ENCODE peak calls at places on chromosomes 4 and X, in ten cellular contexts. Q is breast epithelium, X is AG10803, U is psoas muscle, M is dorsolateral prefrontal cortex, C is A549, Z is mucosa of descending colon, I is AG04450, E is cardiac fibroblast, B is fibroblast of the aortic adventitia. S is an unnamed sample.

GRCh38 chr4:71406459-71406963 is 67.7 kb downstream of the SLC4A4 start:
- DNase-seq in Q (no peak), X (peak; percentile 46), U (no peak), M (no peak), C (no peak), Z (no peak), I (no peak), E (peak; percentile 41), B (peak; percentile 45), S (no peak)

GRCh38 chrX:25020391-25021131 is 4.8 kb upstream of the ARX start:
- DNase-seq in Q (no peak), X (no peak), U (peak; percentile 54), M (no peak), C (peak; percentile 80), Z (no peak), I (no peak), E (no peak), B (no peak), S (no peak)

GRCh38 chrX:50770702-50771101 is 43.3 kb downstream of the SHROOM4 start:
- DNase-seq in Q (no peak), X (no peak), U (no peak), M (no peak), C (no peak), Z (peak; percentile 66), I (no peak), E (peak; percentile 2), B (no peak), S (no peak)

GRCh38 chr4:10013722-10014121 is 7.6 kb downstream of the SLC2A9 start:
- DNase-seq in Q (no peak), X (peak; percentile 17), U (no peak), M (no peak), C (no peak), Z (peak; percentile 65), I (no peak), E (peak; percentile 40), B (no peak), S (no peak)

GRCh38 chr4:15805583-15806517 is 27.7 kb downstream of the CD38 start:
- DNase-seq in Q (no peak), X (peak; percentile 58), U (no peak), M (peak; percentile 7), C (peak; percentile 17), Z (no peak), I (peak; percentile 21), E (peak; percentile 69), B (peak; percentile 77), S (peak; percentile 25)

GRCh38 chrX:43559643-43560042 is 96.5 kb upstream of the MAOA start:
- DNase-seq in Q (no peak), X (peak; percentile 1), U (no peak), M (peak; percentile 3), C (peak; percentile 10), Z (no peak), I (no peak), E (peak; percentile 63), B (peak; percentile 43), S (no peak)

GRCh38 chrX:97691901-97692455 is 808.3 kb downstream of the RPA4 start:
- DNase-seq in Q (no peak), X (no peak), U (no peak), M (no peak), C (no peak), Z (no peak), I (no peak), E (peak; percentile 5), B (peak; percentile 6), S (no peak)

GRCh38 chr4:137180349-137180748 is 351.9 kb downstream of the PCDH18 start:
- DNase-seq in Q (no peak), X (no peak), U (no peak), M (no peak), C (no peak), Z (no peak), I (no peak), E (peak; percentile 13), B (no peak), S (no peak)

GRCh38 chr4:3877236-3877635 is 111.1 kb downstream of the ADRA2C start:
- DNase-seq in Q (no peak), X (no peak), U (no peak), M (no peak), C (no peak), Z (no peak), I (no peak), E (no peak), B (no peak), S (no peak)

GRCh38 chrX:36909584-36909983 is 98.6 kb upstream of the FAM47C start:
- DNase-seq in Q (no peak), X (peak; percentile 0), U (no peak), M (no peak), C (no peak), Z (no peak), I (no peak), E (peak; percentile 18), B (no peak), S (peak; percentile 3)

GRCh38 chr4:25580633-25581467 is 74.8 kb upstream of the SLC34A2 start:
- DNase-seq in Q (no peak), X (no peak), U (no peak), M (no peak), C (no peak), Z (no peak), I (no peak), E (no peak), B (no peak), S (no peak)

GRCh38 chr4:12884846-12885796 is 599.0 kb downstream of the RAB28 start:
- DNase-seq in Q (no peak), X (no peak), U (no peak), M (no peak), C (no peak), Z (no peak), I (no peak), E (no peak), B (no peak), S (no peak)

GRCh38 chr4:98447648-98448047 is 186.5 kb downstream of the RAP1GDS1 start:
- DNase-seq in Q (no peak), X (no peak), U (no peak), M (no peak), C (no peak), Z (no peak), I (no peak), E (no peak), B (no peak), S (no peak)
- H3K4me3 ChIP-seq in Q (no peak overlapping the region), X (no peak overlapping the region), U (no peak overlapping the region), M (no peak overlapping the region), C (no peak overlapping the region), Z (no peak overlapping the region), I (no peak overlapping the region), E (no peak overlapping the region), B (no peak overlapping the region), S (no peak overlapping the region)

DNA sequence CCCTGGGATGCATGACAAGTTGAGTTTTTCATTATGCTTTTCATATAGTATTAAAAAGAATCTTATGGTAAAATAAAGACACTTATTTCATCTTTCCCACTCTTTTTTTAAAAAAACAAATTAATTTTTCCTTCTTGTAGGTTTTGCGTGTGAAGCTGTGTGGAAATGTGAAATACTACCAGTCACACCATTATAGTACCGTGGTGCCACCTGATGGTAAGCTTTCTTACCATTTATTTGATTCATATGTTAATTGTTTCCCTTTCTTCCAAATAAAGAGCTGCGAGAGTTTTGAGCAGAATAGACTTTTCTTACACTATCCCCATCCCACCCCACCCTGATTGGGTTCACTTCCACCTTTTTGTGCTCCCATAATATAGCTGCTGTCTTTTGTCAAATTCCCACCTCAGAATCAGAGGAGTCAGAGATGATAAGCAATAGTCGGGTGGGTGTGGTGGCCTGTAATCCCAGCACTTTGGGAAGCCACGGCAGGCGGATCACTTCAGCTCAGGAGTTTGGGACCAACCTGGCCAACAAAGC is 44.3 kb downstream of the CASP6 start:
- DNase-seq in Q (no peak), X (no peak), U (no peak), M (no peak), C (no peak), Z (no peak), I (no peak), E (peak; percentile 35), B (peak; percentile 40), S (no peak)
- TF ChIP-seq CTCF in Q (no peak), X (no peak), U (no peak), M (peak; percentile 47), C (peak; percentile 20), Z (no peak), I (peak; percentile 4), E (no peak), B (no peak), S (peak; percentile 29)

GRCh38 chr4:122832732-122833131 is 6.1 kb downstream of the FGF2 start:
- DNase-seq in Q (no peak), X (no peak), U (no peak), M (no peak), C (no peak), Z (no peak), I (no peak), E (no peak), B (no peak), S (no peak)
- H3K4me3 ChIP-seq in Q (peak overlapping the region; percentile 16), X (peak overlapping the region; percentile 21), U (no peak overlapping the region), M (no peak overlapping the region), C (no peak overlapping the region), Z (no peak overlapping the region), I (no peak overlapping the region), E (no peak overlapping the region), B (peak overlapping the region; percentile 36), S (no peak overlapping the region)

DNA sequence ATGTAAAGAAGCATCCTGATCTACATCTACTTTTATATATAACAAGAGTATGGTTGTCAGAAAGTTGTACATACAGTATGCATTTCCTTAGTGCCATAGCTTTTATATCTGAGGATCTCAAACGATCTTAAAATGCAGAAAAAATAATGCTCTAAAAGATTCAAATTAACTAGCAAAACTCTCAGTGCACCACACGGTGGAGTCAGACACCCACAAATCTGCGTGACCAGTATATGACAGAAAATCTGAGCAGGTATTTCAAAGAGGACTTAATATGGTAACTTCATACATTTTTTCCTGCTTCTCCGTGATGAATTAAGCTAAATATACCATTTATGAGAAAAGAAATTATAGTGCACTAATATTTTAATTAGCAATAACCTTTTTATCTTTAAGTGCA is 803.0 kb downstream of the DMD start:
- DNase-seq in Q (no peak), X (no peak), U (no peak), M (no peak), C (no peak), Z (no peak), I (no peak), E (no peak), B (no peak), S (no peak)
- TF ChIP-seq CTCF in Q (no peak), X (no peak), U (no peak), M (peak; percentile 42), C (no peak), Z (no peak), I (peak; percentile 9), E (peak; percentile 1), B (no peak), S (peak; percentile 15)

DNA sequence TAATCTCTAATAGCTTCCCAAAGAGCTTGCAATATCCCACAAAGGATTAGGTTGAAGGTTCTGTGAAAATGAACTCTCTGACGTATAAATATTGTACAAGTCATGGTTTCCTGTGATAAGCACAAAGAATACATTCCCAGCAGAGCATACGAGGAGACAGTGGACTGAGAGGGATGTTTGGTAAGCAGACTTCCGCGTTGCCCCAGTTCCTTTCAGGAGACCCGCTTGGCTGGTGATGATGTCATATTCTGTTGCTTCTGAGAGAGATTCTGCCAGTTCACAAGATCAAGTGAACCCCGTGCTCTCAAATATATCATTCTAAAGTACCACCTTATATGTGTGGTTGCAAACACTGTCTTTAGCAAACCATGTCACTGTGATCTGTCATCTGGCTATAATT is 323.9 kb upstream of the CASK start:
- DNase-seq in Q (no peak), X (peak; percentile 9), U (no peak), M (no peak), C (no peak), Z (no peak), I (no peak), E (peak; percentile 74), B (peak; percentile 1), S (no peak)
- H3K4me3 ChIP-seq in Q (peak overlapping the region; percentile 53), X (peak overlapping the region; percentile 42), U (peak overlapping the region; percentile 4), M (peak overlapping the region; percentile 46), C (no peak overlapping the region), Z (no peak overlapping the region), I (peak overlapping the region; percentile 13), E (no peak overlapping the region), B (no peak overlapping the region), S (no peak overlapping the region)

S was measured in epithelial cell of proximal tubule.